ENCODE peak calls at places on chromosomes 13 and 19, in five cellular contexts. Y is OCI-LY7, M is neural progenitor cell, G is HCT116, X is SK-N-SH. P is an unnamed sample.

GRCh38 chr19:12788682-12789097 is 2.6 kb upstream of the JUNB start:
- DNase-seq in M (peak), Y (no peak), X (peak), G (no peak), P (peak)

GRCh38 chr13:106352850-106353249 is 182.6 kb downstream of the EFNB2 start:
- DNase-seq in M (no peak), G (no peak), Y (no peak), X (no peak), P (no peak)

GRCh38 chr13:37595162-37595561 is 3.4 kb downstream of the POSTN start:
- DNase-seq in Y (no peak), X (no peak), G (no peak), M (no peak), P (peak)

GRCh38 chr19:39951065-39951650 is 16.7 kb upstream of the FCGBP start:
- DNase-seq in Y (no peak), X (no peak), G (no peak), M (no peak), P (no peak)

GRCh38 chr13:98453254-98453843 is 123.6 kb downstream of the STK24 start:
- DNase-seq in G (no peak), X (no peak), Y (no peak), M (no peak), P (no peak)

GRCh38 chr13:22316494-22317025 is 645.7 kb downstream of the FGF9 start:
- DNase-seq in M (no peak), Y (no peak), G (no peak), X (no peak), P (no peak)

GRCh38 chr13:41222259-41222852 is 28.0 kb upstream of the KBTBD7 start:
- DNase-seq in Y (peak), G (peak), X (peak), M (peak), P (peak)

GRCh38 chr19:40578442-40578908 is 1.8 kb downstream of the SHKBP1 start:
- DNase-seq in X (peak), G (no peak), M (peak), Y (peak), P (peak)

GRCh38 chr13:65597839-65598818 is 1632.0 kb downstream of the PCDH9 start:
- DNase-seq in G (no peak), X (no peak), M (peak), Y (no peak), P (no peak)

GRCh38 chr13:65593298-65593874 is 1636.8 kb downstream of the PCDH9 start:
- DNase-seq in Y (no peak), M (no peak), X (no peak), G (no peak), P (no peak)

GRCh38 chr13:65595881-65596280 is 1634.3 kb downstream of the PCDH9 start:
- DNase-seq in M (no peak), G (no peak), X (no peak), Y (no peak), P (no peak)

GRCh38 chr13:65592757-65593156 is 1637.4 kb downstream of the PCDH9 start:
- DNase-seq in X (no peak), G (no peak), M (no peak), Y (no peak), P (no peak)

GRCh38 chr13:65594255-65594654 is 1635.9 kb downstream of the PCDH9 start:
- DNase-seq in M (no peak), G (no peak), Y (no peak), X (peak), P (no peak)
- H2AFZ ChIP-seq in M (no peak), G (no peak), Y (no peak), X (no peak), P (no peak)

GRCh38 chr13:70255406-70255991 is 147.2 kb upstream of the KLHL1 start:
- DNase-seq in M (no peak), Y (no peak), G (no peak), X (no peak), P (no peak)
- TF ChIP-seq EZH2phosphoT487 in M (no peak), Y (no peak), G (no peak), X (no peak), P (no peak)

GRCh38 chr19:1491849-1492170 is 829 bp downstream of the REEP6 start:
- DNase-seq in X (no peak), Y (no peak), M (no peak), G (no peak), P (no peak)
- H2AFZ ChIP-seq in X (no peak), Y (no peak), M (no peak), G (no peak), P (no peak)

GRCh38 chr19:30416375-30416774 is 44.2 kb downstream of the ZNF536 start:
- DNase-seq in Y (no peak), X (no peak), G (no peak), M (no peak), P (no peak)

GRCh38 chr19:30421571-30421970 is 49.4 kb downstream of the ZNF536 start:
- DNase-seq in M (no peak), Y (no peak), X (no peak), G (no peak), P (no peak)

GRCh38 chr19:30423481-30423880 is 51.3 kb downstream of the ZNF536 start:
- DNase-seq in G (no peak), Y (no peak), M (no peak), X (peak), P (no peak)

GRCh38 chr19:30420881-30421280 is 48.7 kb downstream of the ZNF536 start:
- DNase-seq in M (no peak), Y (no peak), G (no peak), X (no peak), P (no peak)

GRCh38 chr19:30419581-30420180 is 47.5 kb downstream of the ZNF536 start:
- DNase-seq in X (peak), G (no peak), Y (no peak), M (no peak), P (no peak)
- TF ChIP-seq EZH2phosphoT487 in X (no peak), G (no peak), Y (no peak), M (no peak), P (no peak)

GRCh38 chr13:28355046-28355821 is 139.7 kb downstream of the FLT1 start:
- DNase-seq in M (peak), X (no peak), G (no peak), Y (no peak), P (no peak)

GRCh38 chr13:28357247-28357825 is 137.6 kb downstream of the FLT1 start:
- DNase-seq in Y (no peak), M (no peak), G (no peak), X (no peak), P (no peak)

GRCh38 chr13:28357846-28358496 is 137.0 kb downstream of the FLT1 start:
- DNase-seq in Y (no peak), X (no peak), G (no peak), M (no peak), P (no peak)

GRCh38 chr13:28355822-28356371 is 139.0 kb downstream of the FLT1 start:
- DNase-seq in M (no peak), G (no peak), X (no peak), Y (no peak), P (no peak)

GRCh38 chr13:28356506-28357064 is 138.3 kb downstream of the FLT1 start:
- DNase-seq in X (no peak), G (no peak), M (no peak), Y (no peak), P (no peak)
- H2AFZ ChIP-seq in X (peak), G (no peak), M (peak), Y (no peak), P (no peak)

GRCh38 chr19:16252459-16253205 is 54.9 kb downstream of the AP1M1 start:
- DNase-seq in G (no peak), X (peak), Y (peak), M (no peak), P (no peak)
- TF ChIP-seq EZH2phosphoT487 in G (no peak), X (no peak), Y (no peak), M (no peak), P (no peak)

DNA sequence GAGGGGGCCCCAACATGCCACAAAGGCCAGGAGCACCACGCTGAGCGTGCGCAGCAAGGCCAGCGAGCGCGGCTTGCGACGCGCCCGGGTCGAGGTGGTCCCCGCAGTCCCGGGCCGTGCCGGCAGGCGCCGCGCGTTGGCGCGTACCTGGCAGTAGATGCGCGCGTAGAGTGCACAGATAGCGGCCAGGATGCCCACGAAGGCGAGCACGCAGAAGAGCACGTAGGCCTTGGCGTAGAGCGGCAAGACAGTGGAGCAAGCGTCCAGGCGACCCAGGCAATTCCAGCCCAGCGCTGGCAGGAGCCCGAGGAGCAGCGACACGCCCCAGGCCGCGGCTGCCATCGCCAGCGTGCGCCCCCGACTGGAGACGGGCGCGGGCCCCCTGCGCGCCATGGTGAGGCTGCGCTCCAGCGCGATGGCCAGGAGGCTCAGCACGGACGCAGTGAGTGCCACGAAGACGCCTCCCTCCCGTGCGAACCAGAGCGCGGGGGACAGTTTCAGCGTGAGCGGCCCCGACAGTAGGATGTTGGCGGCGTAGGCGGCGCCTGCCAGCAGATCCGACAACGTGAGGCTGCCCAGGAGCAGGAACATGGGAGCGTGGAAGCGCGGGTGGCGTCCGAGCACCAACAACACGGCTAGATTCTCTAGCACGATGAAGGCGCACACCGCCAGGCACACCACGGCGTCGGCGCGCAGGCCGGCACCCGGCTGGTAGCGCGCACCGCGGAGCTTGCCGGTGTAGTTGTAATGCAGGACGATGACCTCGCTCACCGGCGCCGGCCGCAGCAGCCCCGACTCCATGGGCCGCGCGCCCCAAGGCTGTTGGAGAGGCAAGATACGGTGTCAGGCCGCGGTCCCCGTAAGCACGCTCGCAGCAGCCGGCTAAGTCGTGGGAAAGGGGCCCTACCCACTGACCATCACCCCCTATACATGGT is 2.8 kb downstream of the S1PR5 start:
- DNase-seq in M (peak), Y (no peak), G (no peak), X (peak), P (peak)
- H2AFZ ChIP-seq in M (peak), Y (no peak), G (no peak), X (no peak), P (peak)

DNA sequence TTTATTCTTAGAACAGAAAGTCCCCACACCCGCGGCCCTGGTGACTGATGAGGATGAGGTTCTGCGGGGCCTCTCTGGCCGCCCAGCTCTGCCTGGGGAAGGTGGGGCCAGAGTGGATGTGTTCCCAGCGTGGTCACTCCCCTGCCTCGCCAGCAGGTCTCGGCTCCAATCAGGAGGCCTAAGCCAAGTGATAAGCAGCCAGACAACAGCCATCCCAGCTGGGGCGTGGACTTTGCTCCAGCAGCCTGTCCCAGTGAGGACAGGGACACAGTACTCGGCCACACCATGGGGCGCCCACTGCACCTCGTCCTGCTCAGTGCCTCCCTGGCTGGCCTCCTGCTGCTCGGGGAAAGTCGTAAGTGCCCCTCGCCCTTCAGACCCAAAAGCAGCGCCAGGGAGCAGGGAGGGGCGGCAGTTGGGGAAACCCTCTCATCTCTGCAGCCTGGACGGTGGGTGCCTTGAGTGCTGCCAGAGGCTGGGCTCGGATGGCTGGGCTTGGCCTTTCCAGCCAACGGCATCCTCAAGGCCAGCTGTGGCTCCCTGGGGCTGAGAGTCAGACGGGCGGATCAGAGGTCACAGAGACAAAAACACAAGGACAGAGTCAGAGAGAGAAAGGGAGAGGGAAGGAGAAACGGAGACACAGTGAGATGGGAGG is at the start of gene F10:
- DNase-seq in M (peak), X (peak), G (peak), Y (no peak), P (peak)
- TF ChIP-seq EZH2phosphoT487 in M (no peak), X (no peak), G (no peak), Y (no peak), P (no peak)

P was measured in GM23338.